ENCODE peak calls at places on chromosomes 12 and 14, in four cellular contexts. N is activated T-helper 1 cell treated with Interleukin-2 at 50 U/mL for 16 hours; H is stimulated activated CD4-positive, alpha-beta T cell treated with anti-CD3 and anti-CD28 coated beads, Interleukin-12 subunit alpha, Interleukin-12 subunit beta, amount 100 ng/mL, for 24 hours; S is fibroblast of pulmonary artery. K is an unnamed sample.

GRCh38 chr12:57632369-57632897 is 568 bp downstream of the B4GALNT1 start:
- DNase-seq in N (no peak), H (no peak), S (no peak), K (no peak)

GRCh38 chr12:63882844-63883243 is 38.3 kb downstream of the SRGAP1 start:
- DNase-seq in N (no peak), H (no peak), S (peak; percentile 13), K (no peak)

GRCh38 chr12:103181366-103182152 is 224.1 kb downstream of the ASCL1 start:
- DNase-seq in N (no peak), H (no peak), S (no peak), K (no peak)

GRCh38 chr14:55074662-55075061 is 23.2 kb downstream of the MAPK1IP1L start:
- DNase-seq in N (no peak), H (no peak), S (no peak), K (no peak)

GRCh38 chr12:120832712-120833111 is 71.4 kb downstream of the SPPL3 start:
- DNase-seq in N (no peak), H (no peak), S (no peak), K (no peak)

GRCh38 chr14:54182419-54183040 is 214.3 kb upstream of the CDKN3 start:
- DNase-seq in N (no peak), H (no peak), S (peak; percentile 40), K (peak; percentile 74)

GRCh38 chr14:99758121-99758871 is 34.9 kb upstream of the EML1 start:
- DNase-seq in N (no peak), H (no peak), S (peak; percentile 60), K (peak; percentile 77)

GRCh38 chr12:114933428-114934160 is 249.6 kb upstream of the TBX3 start:
- DNase-seq in N (no peak), H (no peak), S (peak; percentile 82), K (peak; percentile 41)

GRCh38 chr14:46405095-46405494 is 246.5 kb downstream of the RPL10L start:
- DNase-seq in N (no peak), H (no peak), S (no peak), K (no peak)

GRCh38 chr12:66775941-66776340 is 97.1 kb upstream of the GRIP1 start:
- DNase-seq in N (no peak), H (no peak), S (no peak), K (no peak)

GRCh38 chr12:63965936-63966602 is 121.6 kb downstream of the SRGAP1 start:
- DNase-seq in N (no peak), H (no peak), S (peak; percentile 13), K (no peak)

GRCh38 chr14:100132161-100132902 is 27.1 kb downstream of the DEGS2 start:
- DNase-seq in N (no peak), H (no peak), S (no peak), K (no peak)

GRCh38 chr12:103840399-103840880 is 594 bp downstream of the NT5DC3 start:
- DNase-seq in N (no peak), H (peak; percentile 23), S (no peak), K (peak; percentile 14)

GRCh38 chr14:72701610-72702009 is 192.3 kb downstream of the DPF3 start:
- DNase-seq in N (no peak), H (no peak), S (no peak), K (no peak)

GRCh38 chr14:104353921-104354701 is 215.7 kb downstream of the KIF26A start:
- DNase-seq in N (no peak), H (no peak), S (no peak), K (peak; percentile 82)

GRCh38 chr12:65443038-65443437 is 164.6 kb downstream of the MSRB3 start:
- DNase-seq in N (no peak), H (no peak), S (no peak), K (no peak)

GRCh38 chr14:91413547-91414474 is 3.8 kb downstream of the CCDC88C start:
- DNase-seq in N (no peak), H (no peak), S (no peak), K (no peak)

GRCh38 chr14:51596473-51596870 is 55.2 kb upstream of the FRMD6 start:
- DNase-seq in N (no peak), H (no peak), S (no peak), K (no peak)

GRCh38 chr14:93916476-93916875 is 10.7 kb upstream of the FAM181A start:
- DNase-seq in N (no peak), H (no peak), S (no peak), K (no peak)

GRCh38 chr12:64104376-64104775 is 117.7 kb downstream of the KICS2 start:
- DNase-seq in N (no peak), H (no peak), S (peak; percentile 41), K (no peak)

GRCh38 chr14:64112859-64113258 is 181.3 kb downstream of the ESR2 start:
- DNase-seq in N (no peak), H (no peak), S (no peak), K (no peak)

GRCh38 chr14:58733451-58734208 is 95.9 kb downstream of the DACT1 start:
- DNase-seq in N (no peak), H (no peak), S (no peak), K (no peak)

K was measured in dermis blood vessel endothelial cell.